ENCODE peak calls at places on chromosomes 4 and X, in six cellular contexts. One of them, this sample, is unnamed.

GRCh38 chrX:9465380-9466114 is 689 bp downstream of the TBL1X start:
- DNase-seq in NCI-H345: no peak
- DNase-seq in stimulated activated CD4-positive, alpha-beta T cell treated with anti-CD3 and anti-CD28 coated beads, TNF-alpha, amount 100 ng/mL, for 4 hours: peak; percentile 1
- DNase-seq in pancreas: no peak
- DNase-seq in T-helper 1 cell: peak; percentile 27
- DNase-seq in AG09309: no peak
- DNase-seq in this sample: no peak

GRCh38 chr4:41058426-41058825 is 155.9 kb downstream of the APBB2 start:
- DNase-seq in NCI-H345: no peak
- DNase-seq in stimulated activated CD4-positive, alpha-beta T cell treated with anti-CD3 and anti-CD28 coated beads, TNF-alpha, amount 100 ng/mL, for 4 hours: no peak
- DNase-seq in pancreas: no peak
- DNase-seq in T-helper 1 cell: no peak
- DNase-seq in AG09309: no peak
- DNase-seq in this sample: no peak

GRCh38 chrX:46618947-46619346 is 45.4 kb downstream of the CHST7 start:
- DNase-seq in NCI-H345: no peak
- DNase-seq in stimulated activated CD4-positive, alpha-beta T cell treated with anti-CD3 and anti-CD28 coated beads, TNF-alpha, amount 100 ng/mL, for 4 hours: no peak
- DNase-seq in pancreas: no peak
- DNase-seq in T-helper 1 cell: no peak
- DNase-seq in AG09309: no peak
- DNase-seq in this sample: no peak

GRCh38 chr4:19823781-19824180 is 427.9 kb upstream of the SLIT2 start:
- DNase-seq in NCI-H345: no peak
- DNase-seq in stimulated activated CD4-positive, alpha-beta T cell treated with anti-CD3 and anti-CD28 coated beads, TNF-alpha, amount 100 ng/mL, for 4 hours: no peak
- DNase-seq in pancreas: no peak
- DNase-seq in T-helper 1 cell: no peak
- DNase-seq in AG09309: no peak
- DNase-seq in this sample: no peak

GRCh38 chr4:73662709-73663546 is 42.7 kb upstream of the RASSF6 start:
- DNase-seq in NCI-H345: peak; percentile 12
- DNase-seq in stimulated activated CD4-positive, alpha-beta T cell treated with anti-CD3 and anti-CD28 coated beads, TNF-alpha, amount 100 ng/mL, for 4 hours: no peak
- DNase-seq in pancreas: no peak
- DNase-seq in T-helper 1 cell: peak; percentile 36
- DNase-seq in AG09309: peak; percentile 31
- DNase-seq in this sample: peak; percentile 36

GRCh38 chrX:97189668-97190067 is 306.0 kb downstream of the RPA4 start:
- DNase-seq in NCI-H345: peak; percentile 34
- DNase-seq in stimulated activated CD4-positive, alpha-beta T cell treated with anti-CD3 and anti-CD28 coated beads, TNF-alpha, amount 100 ng/mL, for 4 hours: no peak
- DNase-seq in pancreas: no peak
- DNase-seq in T-helper 1 cell: no peak
- DNase-seq in AG09309: no peak
- DNase-seq in this sample: no peak

GRCh38 chr4:144733566-144733965 is 87.6 kb downstream of the HHIP start:
- DNase-seq in NCI-H345: no peak
- DNase-seq in stimulated activated CD4-positive, alpha-beta T cell treated with anti-CD3 and anti-CD28 coated beads, TNF-alpha, amount 100 ng/mL, for 4 hours: no peak
- DNase-seq in pancreas: no peak
- DNase-seq in T-helper 1 cell: no peak
- DNase-seq in AG09309: no peak
- DNase-seq in this sample: no peak

GRCh38 chr4:28373601-28374000 is 1513.0 kb downstream of the STIM2 start:
- DNase-seq in NCI-H345: no peak
- DNase-seq in stimulated activated CD4-positive, alpha-beta T cell treated with anti-CD3 and anti-CD28 coated beads, TNF-alpha, amount 100 ng/mL, for 4 hours: no peak
- DNase-seq in pancreas: no peak
- DNase-seq in T-helper 1 cell: no peak
- DNase-seq in AG09309: no peak
- DNase-seq in this sample: no peak

GRCh38 chr4:90318208-90318607 is 191.0 kb downstream of the CCSER1 start:
- DNase-seq in NCI-H345: no peak
- DNase-seq in stimulated activated CD4-positive, alpha-beta T cell treated with anti-CD3 and anti-CD28 coated beads, TNF-alpha, amount 100 ng/mL, for 4 hours: no peak
- DNase-seq in pancreas: no peak
- DNase-seq in T-helper 1 cell: no peak
- DNase-seq in AG09309: peak; percentile 29
- DNase-seq in this sample: no peak